ENCODE peak calls at places on chromosome 11, in ten cellular contexts. A is A549, R is heart left ventricle, W is H54, O is Peyer's patch, D is sigmoid colon, P is body of pancreas, I is IMR-90, E is HCT116, H is lower leg skin. Q is an unnamed sample.

GRCh38 chr11:70462818-70463477 is 64.6 kb downstream of the CTTN start:
- DNase-seq in A (no peak), R (no peak), W (no peak), O (no peak), D (no peak), P (no peak), I (no peak), E (no peak), H (no peak), Q (no peak)

GRCh38 chr11:43988040-43988793 is 45.8 kb downstream of the C11orf96 start:
- DNase-seq in A (no peak), R (no peak), W (peak; percentile 57), O (no peak), D (no peak), P (no peak), I (peak; percentile 59), E (no peak), H (peak; percentile 60), Q (no peak)

GRCh38 chr11:71563401-71563800 is 2.0 kb upstream of the KRTAP5-10 start:
- DNase-seq in A (peak; percentile 67), R (no peak), W (peak; percentile 40), O (peak; percentile 47), D (no peak), P (peak; percentile 31), I (peak; percentile 62), E (peak; percentile 51), H (no peak), Q (peak; percentile 30)

GRCh38 chr11:116148056-116148455 is 624.7 kb downstream of the BUD13 start:
- DNase-seq in A (no peak), R (no peak), W (no peak), O (no peak), D (no peak), P (no peak), I (no peak), E (no peak), H (peak; percentile 7), Q (no peak)

GRCh38 chr11:63489879-63490278 is 1.1 kb downstream of the PLAAT5 start:
- DNase-seq in A (no peak), R (no peak), W (no peak), O (no peak), D (no peak), P (peak; percentile 68), I (no peak), E (no peak), H (no peak), Q (peak; percentile 53)

GRCh38 chr11:20095189-20095588 is 65.1 kb downstream of the DBX1 start:
- DNase-seq in A (no peak), R (no peak), W (no peak), O (no peak), D (no peak), P (no peak), I (no peak), E (no peak), H (no peak), Q (no peak)

GRCh38 chr11:61497473-61497872 is 11.1 kb upstream of the LRRC10B start:
- DNase-seq in A (no peak), R (no peak), W (no peak), O (no peak), D (no peak), P (no peak), I (no peak), E (no peak), H (no peak), Q (no peak)

GRCh38 chr11:71112990-71113389 is 139.4 kb downstream of the SHANK2 start:
- DNase-seq in A (no peak), R (no peak), W (no peak), O (no peak), D (no peak), P (peak; percentile 32), I (no peak), E (no peak), H (no peak), Q (no peak)

GRCh38 chr11:102886999-102887398 is 12.2 kb upstream of the MMP12 start:
- DNase-seq in A (no peak), R (no peak), W (peak; percentile 1), O (no peak), D (no peak), P (no peak), I (no peak), E (no peak), H (no peak), Q (no peak)

GRCh38 chr11:111364503-111364902 is 14.6 kb downstream of the POU2AF1 start:
- DNase-seq in A (no peak), R (no peak), W (no peak), O (no peak), D (no peak), P (no peak), I (no peak), E (no peak), H (no peak), Q (no peak)

GRCh38 chr11:119525855-119526196 is 102.9 kb upstream of the THY1 start:
- DNase-seq in A (no peak), R (peak; percentile 5), W (no peak), O (no peak), D (peak; percentile 33), P (no peak), I (no peak), E (no peak), H (no peak), Q (no peak)

GRCh38 chr11:68457898-68458249 is 2.7 kb upstream of the PPP6R3 start:
- DNase-seq in A (no peak), R (no peak), W (no peak), O (peak; percentile 49), D (no peak), P (no peak), I (no peak), E (no peak), H (peak; percentile 80), Q (no peak)

GRCh38 chr11:68459886-68460740 is 439 bp upstream of the PPP6R3 start:
- DNase-seq in A (peak; percentile 98), R (peak; percentile 98), W (peak; percentile 98), O (peak; percentile 98), D (peak; percentile 99), P (peak; percentile 99), I (peak; percentile 98), E (peak; percentile 96), H (peak; percentile 99), Q (peak; percentile 97)

GRCh38 chr11:68461284-68461861 is 821 bp downstream of the PPP6R3 start:
- DNase-seq in A (peak; percentile 43), R (no peak), W (peak; percentile 1), O (peak; percentile 43), D (no peak), P (peak; percentile 43), I (peak; percentile 17), E (no peak), H (no peak), Q (peak; percentile 63)

GRCh38 chr11:68463714-68464113 is 3.2 kb downstream of the PPP6R3 start:
- DNase-seq in A (no peak), R (no peak), W (no peak), O (peak; percentile 33), D (no peak), P (no peak), I (no peak), E (no peak), H (no peak), Q (no peak)

DNA sequence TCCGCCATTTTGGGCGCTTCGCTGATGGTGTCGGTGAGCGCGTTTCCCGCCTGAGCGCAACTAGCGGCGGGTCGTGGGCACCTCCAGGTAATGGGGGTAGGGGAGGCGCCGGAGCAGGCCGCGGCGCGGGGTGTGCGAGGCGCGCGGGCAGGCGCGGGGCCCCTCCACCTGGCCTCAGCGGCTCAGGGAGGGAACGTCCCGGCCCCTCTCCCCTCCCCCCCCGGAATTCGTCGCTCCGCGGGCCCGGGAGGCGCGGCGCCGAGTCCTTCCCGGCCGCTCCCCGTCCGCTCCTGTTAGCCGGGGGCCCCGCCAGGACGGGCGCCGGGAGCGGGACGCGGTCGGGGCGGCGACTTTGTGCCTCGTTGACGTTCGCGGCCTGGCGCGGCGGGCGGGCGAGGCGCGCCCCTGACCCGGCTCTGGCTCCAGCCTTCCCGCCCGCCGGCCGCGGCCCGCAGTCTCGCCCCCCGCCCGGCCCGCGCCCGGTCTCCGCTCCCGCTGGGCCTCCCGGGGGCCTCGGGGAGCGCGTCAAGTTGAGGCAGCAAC is at the start of gene PPP6R3:
- DNase-seq in A (peak; percentile 43), R (no peak), W (no peak), O (no peak), D (no peak), P (no peak), I (no peak), E (no peak), H (peak; percentile 91), Q (no peak)
- TF ChIP-seq POLR2A in A (peak; percentile 80), R (peak; percentile 78), W (peak; percentile 78), O (peak; percentile 50), D (peak; percentile 19), P (no peak), I (peak; percentile 55), E (peak; percentile 53), H (peak; percentile 55), Q (peak; percentile 43)

GRCh38 chr11:9125185-9125886 is 33.9 kb upstream of the SCUBE2 start:
- DNase-seq in A (no peak), R (no peak), W (no peak), O (no peak), D (no peak), P (no peak), I (no peak), E (no peak), H (no peak), Q (no peak)
- TF ChIP-seq POLR2A in A (no peak), R (no peak), W (no peak), O (no peak), D (no peak), P (no peak), I (no peak), E (no peak), H (no peak), Q (no peak)

DNA sequence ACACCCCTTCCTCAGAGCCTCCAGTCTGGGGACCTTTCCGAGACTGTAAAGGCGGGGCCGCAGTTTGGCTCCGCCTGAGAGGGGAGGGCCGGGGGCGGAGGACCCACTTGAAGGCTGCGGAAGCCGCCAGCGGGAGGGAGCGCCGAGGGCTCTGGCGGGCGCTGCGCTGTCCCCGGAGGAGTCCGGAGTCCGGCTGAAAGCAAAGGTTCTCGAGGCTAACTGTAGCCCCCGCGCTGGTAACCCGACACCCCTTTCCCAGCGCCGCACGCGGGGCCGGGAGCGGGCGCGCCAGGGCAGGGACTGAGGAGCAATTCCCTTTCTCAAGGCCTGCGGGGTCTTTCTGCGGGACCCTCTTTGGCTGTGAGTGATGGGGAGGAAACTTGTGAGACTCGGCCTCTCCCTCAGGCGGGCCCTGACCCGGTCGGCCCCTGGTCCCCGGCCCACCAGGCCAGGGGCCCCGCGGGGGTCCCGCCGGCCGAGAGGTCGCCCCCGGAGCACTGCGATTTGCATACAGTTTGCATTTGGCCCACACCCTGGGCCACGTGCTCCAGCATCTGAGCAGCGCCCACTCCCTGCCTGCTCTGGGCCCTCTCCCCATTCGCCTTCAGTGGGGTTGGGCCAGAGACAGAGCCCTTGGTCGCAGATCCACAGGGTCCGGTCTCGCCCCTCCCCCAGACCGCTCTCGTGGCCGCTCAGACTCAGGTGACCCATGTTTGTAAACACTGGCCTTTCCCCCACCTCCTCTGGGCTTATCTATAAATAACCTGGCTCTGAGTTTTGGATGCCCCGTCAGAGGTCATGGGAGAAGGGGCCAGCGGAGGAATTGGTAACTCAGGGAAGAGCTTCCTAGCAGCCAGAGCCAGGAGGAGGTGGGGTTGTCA is 519 bp upstream of the ART5 start:
- DNase-seq in A (peak; percentile 77), R (peak; percentile 87), W (peak; percentile 62), O (peak; percentile 78), D (peak; percentile 88), P (peak; percentile 86), I (peak; percentile 58), E (peak; percentile 72), H (peak; percentile 94), Q (peak; percentile 69)
- TF ChIP-seq POLR2A in A (no peak), R (peak; percentile 75), W (no peak), O (no peak), D (no peak), P (no peak), I (no peak), E (no peak), H (no peak), Q (no peak)

GRCh38 chr11:83157755-83158473 is 983 bp downstream of the PCF11 start:
- DNase-seq in A (peak; percentile 51), R (peak; percentile 64), W (no peak), O (peak; percentile 75), D (peak; percentile 81), P (peak; percentile 63), I (peak; percentile 33), E (no peak), H (peak; percentile 91), Q (peak; percentile 78)
- TF ChIP-seq POLR2A in A (no peak), R (no peak), W (peak; percentile 20), O (no peak), D (no peak), P (no peak), I (peak; percentile 4), E (no peak), H (no peak), Q (no peak)

Q was measured in erythroblast.